ENCODE peak calls at places on chromosome 13, in four cellular contexts. One of them, this sample, is unnamed.

GRCh38 chr13:74132768-74133656 is 1.2 kb downstream of the KLF12 start:
- DNase-seq in IMR-90: peak
- DNase-seq in HepG2: no peak
- DNase-seq in A549: peak
- DNase-seq in this sample: no peak

GRCh38 chr13:93963266-93964131 is 516.0 kb downstream of the DCT start:
- DNase-seq in IMR-90: peak
- DNase-seq in HepG2: peak
- DNase-seq in A549: peak
- DNase-seq in this sample: no peak

GRCh38 chr13:54536112-54536511 is 1507.5 kb downstream of the OLFM4 start:
- DNase-seq in IMR-90: no peak
- DNase-seq in HepG2: no peak
- DNase-seq in A549: peak
- DNase-seq in this sample: no peak

GRCh38 chr13:42001580-42001979 is 40.7 kb upstream of the VWA8 start:
- DNase-seq in IMR-90: peak
- DNase-seq in HepG2: no peak
- DNase-seq in A549: peak
- DNase-seq in this sample: no peak

GRCh38 chr13:97878421-97879375 is 74.8 kb upstream of the IPO5 start:
- DNase-seq in IMR-90: peak
- DNase-seq in HepG2: no peak
- DNase-seq in A549: peak
- DNase-seq in this sample: no peak

GRCh38 chr13:78241278-78241919 is 322.8 kb upstream of the EDNRB start:
- DNase-seq in IMR-90: peak
- DNase-seq in HepG2: peak
- DNase-seq in A549: peak
- DNase-seq in this sample: peak

GRCh38 chr13:105084931-105085330 is 1450.5 kb downstream of the EFNB2 start:
- DNase-seq in IMR-90: no peak
- DNase-seq in HepG2: no peak
- DNase-seq in A549: no peak
- DNase-seq in this sample: no peak

GRCh38 chr13:36778083-36778671 is 40.8 kb upstream of the RFXAP start:
- DNase-seq in IMR-90: peak
- DNase-seq in HepG2: peak
- DNase-seq in A549: no peak
- DNase-seq in this sample: no peak

GRCh38 chr13:85665286-85665685 is 133.9 kb downstream of the SLITRK6 start:
- DNase-seq in IMR-90: peak
- DNase-seq in HepG2: no peak
- DNase-seq in A549: peak
- DNase-seq in this sample: no peak

GRCh38 chr13:79777504-79777903 is 296.5 kb downstream of the NDFIP2 start:
- DNase-seq in IMR-90: no peak
- DNase-seq in HepG2: no peak
- DNase-seq in A549: no peak
- DNase-seq in this sample: no peak

GRCh38 chr13:34156841-34157365 is 339.0 kb downstream of the RFC3 start:
- DNase-seq in IMR-90: peak
- DNase-seq in HepG2: peak
- DNase-seq in A549: peak
- DNase-seq in this sample: peak

GRCh38 chr13:89687066-89687465 is 1660.4 kb upstream of the MIR17HG start:
- DNase-seq in IMR-90: no peak
- DNase-seq in HepG2: no peak
- DNase-seq in A549: no peak
- DNase-seq in this sample: no peak

GRCh38 chr13:105904034-105904742 is 631.3 kb downstream of the EFNB2 start:
- DNase-seq in IMR-90: no peak
- DNase-seq in HepG2: no peak
- DNase-seq in A549: no peak
- DNase-seq in this sample: no peak

GRCh38 chr13:20446405-20446804 is 79.3 kb downstream of the CRYL1 start:
- DNase-seq in IMR-90: no peak
- DNase-seq in HepG2: no peak
- DNase-seq in A549: no peak
- DNase-seq in this sample: no peak

GRCh38 chr13:99859178-99860177 is 112.1 kb downstream of the ZIC5 start:
- DNase-seq in IMR-90: no peak
- DNase-seq in HepG2: no peak
- DNase-seq in A549: no peak
- DNase-seq in this sample: no peak

GRCh38 chr13:51222510-51223283 is 499 bp downstream of the FAM124A start:
- DNase-seq in IMR-90: no peak
- DNase-seq in HepG2: no peak
- DNase-seq in A549: peak
- DNase-seq in this sample: no peak
- TF ChIP-seq MAZ in IMR-90: peak
- TF ChIP-seq MAZ in HepG2: no peak
- TF ChIP-seq MAZ in A549: no peak
- TF ChIP-seq MAZ in this sample: no peak

GRCh38 chr13:113087923-113088690 is 17.5 kb upstream of the F7 start:
- DNase-seq in IMR-90: no peak
- DNase-seq in HepG2: no peak
- DNase-seq in A549: no peak
- DNase-seq in this sample: no peak

GRCh38 chr13:113086031-113086750 is 19.4 kb upstream of the F7 start:
- DNase-seq in IMR-90: peak
- DNase-seq in HepG2: no peak
- DNase-seq in A549: peak
- DNase-seq in this sample: peak

GRCh38 chr13:113088691-113089020 is 16.9 kb upstream of the F7 start:
- DNase-seq in IMR-90: no peak
- DNase-seq in HepG2: no peak
- DNase-seq in A549: no peak
- DNase-seq in this sample: no peak

GRCh38 chr13:113084943-113085540 is 20.5 kb upstream of the F7 start:
- DNase-seq in IMR-90: no peak
- DNase-seq in HepG2: no peak
- DNase-seq in A549: no peak
- DNase-seq in this sample: no peak

GRCh38 chr13:113086991-113087922 is 18.3 kb upstream of the F7 start:
- DNase-seq in IMR-90: no peak
- DNase-seq in HepG2: no peak
- DNase-seq in A549: no peak
- DNase-seq in this sample: no peak
- TF ChIP-seq MAZ in IMR-90: no peak
- TF ChIP-seq MAZ in HepG2: no peak
- TF ChIP-seq MAZ in A549: no peak
- TF ChIP-seq MAZ in this sample: no peak

GRCh38 chr13:81487151-81487550 is 1146.2 kb upstream of the SPRY2 start:
- DNase-seq in IMR-90: no peak
- DNase-seq in HepG2: peak
- DNase-seq in A549: peak
- DNase-seq in this sample: no peak
- TF ChIP-seq MAZ in IMR-90: no peak
- TF ChIP-seq MAZ in HepG2: no peak
- TF ChIP-seq MAZ in A549: no peak
- TF ChIP-seq MAZ in this sample: no peak

GRCh38 chr13:91042870-91043269 is 304.6 kb upstream of the MIR17HG start:
- DNase-seq in IMR-90: no peak
- DNase-seq in HepG2: no peak
- DNase-seq in A549: no peak
- DNase-seq in this sample: no peak

GRCh38 chr13:91046715-91047327 is 300.7 kb upstream of the MIR17HG start:
- DNase-seq in IMR-90: no peak
- DNase-seq in HepG2: no peak
- DNase-seq in A549: peak
- DNase-seq in this sample: no peak

DNA sequence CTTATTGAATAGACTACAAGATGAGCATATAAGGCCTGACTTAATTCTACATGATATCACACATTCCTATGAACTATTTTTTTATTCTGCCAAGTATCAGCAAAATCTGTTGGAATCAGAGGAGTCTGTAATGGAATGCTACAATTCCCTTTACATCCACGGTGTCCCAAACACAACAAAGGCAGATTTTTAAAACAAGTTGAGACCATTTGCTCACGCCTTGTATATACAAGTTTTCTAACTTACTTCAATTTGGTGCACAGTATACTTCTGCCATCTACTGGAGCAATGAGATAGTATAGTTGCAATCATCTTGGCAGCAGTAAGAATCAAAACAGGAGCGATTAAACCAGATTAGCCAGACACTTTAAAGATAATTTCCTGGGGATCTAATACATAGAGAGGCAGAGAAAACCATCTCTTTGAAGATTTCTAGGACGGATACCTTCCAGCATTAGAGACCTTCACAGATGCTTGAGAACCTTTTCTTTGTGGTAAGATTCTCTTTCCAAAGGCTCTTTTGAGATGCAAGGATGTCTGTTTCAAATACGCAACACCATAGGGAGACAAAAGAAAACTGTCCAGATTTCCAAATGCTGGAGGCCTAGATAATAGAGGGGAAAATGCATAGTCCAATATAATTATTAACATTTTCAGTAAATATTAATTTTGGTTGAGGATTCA is 302.0 kb upstream of the MIR17HG start:
- DNase-seq in IMR-90: no peak
- DNase-seq in HepG2: no peak
- DNase-seq in A549: peak
- DNase-seq in this sample: no peak
- TF ChIP-seq MAZ in IMR-90: no peak
- TF ChIP-seq MAZ in HepG2: no peak
- TF ChIP-seq MAZ in A549: no peak
- TF ChIP-seq MAZ in this sample: no peak

GRCh38 chr13:22883262-22883840 is 297.4 kb upstream of the SGCG start:
- DNase-seq in IMR-90: no peak
- DNase-seq in HepG2: no peak
- DNase-seq in A549: no peak
- DNase-seq in this sample: no peak
- TF ChIP-seq MAZ in IMR-90: no peak
- TF ChIP-seq MAZ in HepG2: no peak
- TF ChIP-seq MAZ in A549: no peak
- TF ChIP-seq MAZ in this sample: no peak

GRCh38 chr13:64684685-64685431 is 2545.3 kb downstream of the PCDH9 start:
- DNase-seq in IMR-90: peak
- DNase-seq in HepG2: no peak
- DNase-seq in A549: no peak
- DNase-seq in this sample: no peak
- TF ChIP-seq MAZ in IMR-90: no peak
- TF ChIP-seq MAZ in HepG2: no peak
- TF ChIP-seq MAZ in A549: no peak
- TF ChIP-seq MAZ in this sample: no peak

This sample was measured in K562.